ENCODE peak calls at places on chromosome 21, in five cellular contexts. One of them, this sample, is unnamed.
A peak's percentile ranks its signal among the peaks of the same experiment; 100 is the strongest.

GRCh38 chr21:37263827-37264226 is 3.3 kb downstream of the VPS26C start:
- DNase-seq in transverse colon: no peak
- DNase-seq in GM12878: no peak
- DNase-seq in breast epithelium: no peak
- DNase-seq in prostate gland: no peak
- DNase-seq in this sample: no peak

GRCh38 chr21:46392921-46393320 is 65.8 kb upstream of the DIP2A start:
- DNase-seq in breast epithelium: no peak
- DNase-seq in transverse colon: peak; percentile 13
- DNase-seq in prostate gland: no peak
- DNase-seq in GM12878: no peak
- DNase-seq in this sample: no peak

GRCh38 chr21:21383126-21383525 is 384.9 kb downstream of the NCAM2 start:
- DNase-seq in GM12878: no peak
- DNase-seq in prostate gland: no peak
- DNase-seq in transverse colon: no peak
- DNase-seq in breast epithelium: no peak
- DNase-seq in this sample: no peak

GRCh38 chr21:21712761-21713558 is 714.8 kb downstream of the NCAM2 start:
- DNase-seq in GM12878: no peak
- DNase-seq in prostate gland: no peak
- DNase-seq in breast epithelium: no peak
- DNase-seq in transverse colon: no peak
- DNase-seq in this sample: no peak

GRCh38 chr21:16797530-16797929 is 715.3 kb upstream of the CXADR start:
- DNase-seq in breast epithelium: no peak
- DNase-seq in transverse colon: no peak
- DNase-seq in prostate gland: no peak
- DNase-seq in GM12878: no peak
- DNase-seq in this sample: no peak

GRCh38 chr21:30935121-30935888 is 53.9 kb upstream of the KRTAP11-1 start:
- DNase-seq in breast epithelium: no peak
- DNase-seq in transverse colon: no peak
- DNase-seq in prostate gland: no peak
- DNase-seq in GM12878: no peak
- DNase-seq in this sample: no peak

GRCh38 chr21:32916522-32917099 is 109.1 kb upstream of the OLIG2 start:
- DNase-seq in prostate gland: no peak
- DNase-seq in breast epithelium: no peak
- DNase-seq in GM12878: no peak
- DNase-seq in transverse colon: no peak
- DNase-seq in this sample: no peak

GRCh38 chr21:26849428-26850115 is 4.4 kb upstream of the ADAMTS1 start:
- DNase-seq in transverse colon: no peak
- DNase-seq in prostate gland: no peak
- DNase-seq in breast epithelium: no peak
- DNase-seq in GM12878: no peak
- DNase-seq in this sample: no peak

GRCh38 chr21:25133939-25134338 is 473.3 kb downstream of the MRPL39 start:
- DNase-seq in prostate gland: no peak
- DNase-seq in breast epithelium: no peak
- DNase-seq in GM12878: no peak
- DNase-seq in transverse colon: no peak
- DNase-seq in this sample: no peak

GRCh38 chr21:33393348-33393747 is 9.9 kb upstream of the IFNGR2 start:
- DNase-seq in breast epithelium: no peak
- DNase-seq in transverse colon: no peak
- DNase-seq in GM12878: no peak
- DNase-seq in prostate gland: no peak
- DNase-seq in this sample: no peak

GRCh38 chr21:34129039-34129891 is 55.9 kb downstream of the MRPS6 start:
- DNase-seq in GM12878: no peak
- DNase-seq in breast epithelium: no peak
- DNase-seq in prostate gland: peak; percentile 69
- DNase-seq in transverse colon: peak; percentile 42
- DNase-seq in this sample: peak; percentile 27

GRCh38 chr21:34886554-34887385 is 162.3 kb downstream of the RUNX1 start:
- DNase-seq in prostate gland: no peak
- DNase-seq in breast epithelium: no peak
- DNase-seq in GM12878: no peak
- DNase-seq in transverse colon: peak; percentile 37
- DNase-seq in this sample: no peak

GRCh38 chr21:46442938-46443337 is 15.8 kb upstream of the DIP2A start:
- DNase-seq in prostate gland: no peak
- DNase-seq in GM12878: no peak
- DNase-seq in transverse colon: no peak
- DNase-seq in breast epithelium: no peak
- DNase-seq in this sample: no peak

GRCh38 chr21:26138615-26139257 is 31.8 kb downstream of the APP start:
- DNase-seq in GM12878: no peak
- DNase-seq in prostate gland: no peak
- DNase-seq in breast epithelium: no peak
- DNase-seq in transverse colon: peak; percentile 36
- DNase-seq in this sample: no peak

GRCh38 chr21:31675960-31676359 is 16.5 kb downstream of the SOD1 start:
- DNase-seq in prostate gland: no peak
- DNase-seq in GM12878: no peak
- DNase-seq in breast epithelium: no peak
- DNase-seq in transverse colon: no peak
- DNase-seq in this sample: no peak

GRCh38 chr21:38310619-38311018 is 53.8 kb downstream of the KCNJ15 start:
- DNase-seq in GM12878: no peak
- DNase-seq in breast epithelium: no peak
- DNase-seq in prostate gland: no peak
- DNase-seq in transverse colon: no peak
- DNase-seq in this sample: no peak

GRCh38 chr21:34835526-34835925 is 166.7 kb downstream of the CLIC6 start:
- DNase-seq in prostate gland: no peak
- DNase-seq in GM12878: no peak
- DNase-seq in breast epithelium: no peak
- DNase-seq in transverse colon: peak; percentile 23
- DNase-seq in this sample: no peak

GRCh38 chr21:10463156-10463555 is 58.2 kb upstream of the TPTE start:
- DNase-seq in prostate gland: no peak
- DNase-seq in GM12878: no peak
- DNase-seq in transverse colon: no peak
- DNase-seq in breast epithelium: no peak
- DNase-seq in this sample: no peak

GRCh38 chr21:34197561-34197960 is 124.2 kb downstream of the MRPS6 start:
- DNase-seq in transverse colon: no peak
- DNase-seq in prostate gland: no peak
- DNase-seq in breast epithelium: no peak
- DNase-seq in GM12878: no peak
- DNase-seq in this sample: no peak

GRCh38 chr21:18529253-18529652 is 125.7 kb upstream of the TMPRSS15 start:
- DNase-seq in prostate gland: no peak
- DNase-seq in GM12878: no peak
- DNase-seq in breast epithelium: no peak
- DNase-seq in transverse colon: no peak
- DNase-seq in this sample: no peak
- TF ChIP-seq POLR2AphosphoS5 in prostate gland: no peak
- TF ChIP-seq POLR2AphosphoS5 in GM12878: no peak
- TF ChIP-seq POLR2AphosphoS5 in breast epithelium: no peak
- TF ChIP-seq POLR2AphosphoS5 in transverse colon: no peak
- TF ChIP-seq POLR2AphosphoS5 in this sample: no peak

GRCh38 chr21:44873356-44874239 is at the start of gene PTTG1IP:
- DNase-seq in prostate gland: peak; percentile 97
- DNase-seq in GM12878: peak; percentile 94
- DNase-seq in transverse colon: peak; percentile 99
- DNase-seq in breast epithelium: peak; percentile 98
- DNase-seq in this sample: peak; percentile 98

GRCh38 chr21:44872568-44873355 is 728 bp downstream of the PTTG1IP start:
- DNase-seq in GM12878: no peak
- DNase-seq in breast epithelium: no peak
- DNase-seq in transverse colon: peak; percentile 44
- DNase-seq in prostate gland: peak; percentile 33
- DNase-seq in this sample: no peak

GRCh38 chr21:44875341-44875740 is 1.9 kb upstream of the PTTG1IP start:
- DNase-seq in GM12878: no peak
- DNase-seq in prostate gland: peak; percentile 40
- DNase-seq in transverse colon: no peak
- DNase-seq in breast epithelium: no peak
- DNase-seq in this sample: no peak

GRCh38 chr21:44874240-44874496 is 678 bp upstream of the PTTG1IP start:
- DNase-seq in transverse colon: no peak
- DNase-seq in breast epithelium: no peak
- DNase-seq in GM12878: no peak
- DNase-seq in prostate gland: no peak
- DNase-seq in this sample: no peak

GRCh38 chr21:44874497-44875331 is 1.2 kb upstream of the PTTG1IP start:
- DNase-seq in GM12878: no peak
- DNase-seq in prostate gland: peak; percentile 47
- DNase-seq in transverse colon: peak; percentile 57
- DNase-seq in breast epithelium: peak; percentile 68
- DNase-seq in this sample: no peak
- TF ChIP-seq POLR2A in GM12878: peak; percentile 52
- TF ChIP-seq POLR2A in prostate gland: peak; percentile 30
- TF ChIP-seq POLR2A in transverse colon: peak; percentile 46
- TF ChIP-seq POLR2A in breast epithelium: no peak
- TF ChIP-seq POLR2A in this sample: no peak

GRCh38 chr21:42097860-42098259 is 26.7 kb downstream of the UMODL1 start:
- DNase-seq in GM12878: no peak
- DNase-seq in prostate gland: peak; percentile 79
- DNase-seq in breast epithelium: no peak
- DNase-seq in transverse colon: peak; percentile 74
- DNase-seq in this sample: no peak
- TF ChIP-seq POLR2AphosphoS5 in GM12878: no peak
- TF ChIP-seq POLR2AphosphoS5 in prostate gland: peak; percentile 93
- TF ChIP-seq POLR2AphosphoS5 in breast epithelium: peak; percentile 35
- TF ChIP-seq POLR2AphosphoS5 in transverse colon: peak; percentile 69
- TF ChIP-seq POLR2AphosphoS5 in this sample: no peak

DNA sequence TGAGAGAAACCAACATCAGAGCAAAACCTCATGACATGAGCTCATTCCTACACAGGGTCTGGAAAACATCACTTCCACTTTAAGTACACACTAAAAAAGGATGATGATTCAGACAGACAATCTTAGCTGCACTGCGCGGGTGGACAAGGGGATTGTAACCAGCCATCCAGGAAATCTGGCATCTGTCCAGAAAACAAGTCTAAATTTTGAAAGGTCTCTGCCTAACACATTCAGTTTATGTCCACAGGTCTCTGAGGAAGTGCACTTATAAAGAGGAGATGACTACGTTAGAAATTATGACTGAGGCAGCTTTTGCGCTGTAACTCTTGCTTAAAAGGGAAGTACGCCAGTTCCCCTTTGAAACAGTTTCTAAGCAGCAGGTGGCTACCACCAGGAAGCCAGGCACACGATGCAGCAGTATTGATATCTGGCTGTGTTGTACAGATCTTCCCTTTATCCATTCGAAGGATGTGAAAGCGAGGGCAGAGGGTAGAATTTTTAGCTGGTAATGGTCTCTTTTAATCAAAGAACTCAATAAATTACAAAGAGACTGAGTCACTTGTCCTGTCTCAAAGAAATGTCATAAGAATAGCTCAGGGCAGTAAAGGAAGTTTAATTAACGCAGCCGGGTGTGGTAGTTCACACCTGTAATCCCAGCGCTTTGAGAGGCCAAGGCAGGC is 128.0 kb downstream of the SETD4 start:
- DNase-seq in transverse colon: peak; percentile 37
- DNase-seq in breast epithelium: no peak
- DNase-seq in prostate gland: no peak
- DNase-seq in GM12878: peak; percentile 36
- DNase-seq in this sample: peak; percentile 29
- TF ChIP-seq POLR2A in transverse colon: no peak
- TF ChIP-seq POLR2A in breast epithelium: no peak
- TF ChIP-seq POLR2A in prostate gland: no peak
- TF ChIP-seq POLR2A in GM12878: no peak
- TF ChIP-seq POLR2A in this sample: no peak

GRCh38 chr21:39341249-39341923 is 7.5 kb downstream of the HMGN1 start:
- DNase-seq in GM12878: no peak
- DNase-seq in transverse colon: no peak
- DNase-seq in prostate gland: no peak
- DNase-seq in breast epithelium: no peak
- DNase-seq in this sample: no peak
- TF ChIP-seq POLR2AphosphoS5 in GM12878: peak; percentile 68
- TF ChIP-seq POLR2AphosphoS5 in transverse colon: no peak
- TF ChIP-seq POLR2AphosphoS5 in prostate gland: no peak
- TF ChIP-seq POLR2AphosphoS5 in breast epithelium: no peak
- TF ChIP-seq POLR2AphosphoS5 in this sample: peak; percentile 66

GRCh38 chr21:41207401-41208388 is 39.7 kb downstream of the BACE2 start:
- DNase-seq in GM12878: no peak
- DNase-seq in prostate gland: peak; percentile 56
- DNase-seq in transverse colon: peak; percentile 46
- DNase-seq in breast epithelium: no peak
- DNase-seq in this sample: no peak
- TF ChIP-seq POLR2A in GM12878: no peak
- TF ChIP-seq POLR2A in prostate gland: no peak
- TF ChIP-seq POLR2A in transverse colon: no peak
- TF ChIP-seq POLR2A in breast epithelium: no peak
- TF ChIP-seq POLR2A in this sample: no peak

GRCh38 chr21:40587786-40588353 is 259.1 kb downstream of the DSCAM start:
- DNase-seq in GM12878: no peak
- DNase-seq in transverse colon: no peak
- DNase-seq in prostate gland: no peak
- DNase-seq in breast epithelium: no peak
- DNase-seq in this sample: no peak
- TF ChIP-seq POLR2AphosphoS5 in GM12878: no peak
- TF ChIP-seq POLR2AphosphoS5 in transverse colon: no peak
- TF ChIP-seq POLR2AphosphoS5 in prostate gland: no peak
- TF ChIP-seq POLR2AphosphoS5 in breast epithelium: no peak
- TF ChIP-seq POLR2AphosphoS5 in this sample: no peak

GRCh38 chr21:42007541-42007940 is 2.6 kb downstream of the ZBTB21 start:
- DNase-seq in breast epithelium: no peak
- DNase-seq in transverse colon: no peak
- DNase-seq in prostate gland: no peak
- DNase-seq in GM12878: no peak
- DNase-seq in this sample: no peak

GRCh38 chr21:42009831-42010506 is at the start of gene ZBTB21:
- DNase-seq in GM12878: peak; percentile 96
- DNase-seq in prostate gland: peak; percentile 98
- DNase-seq in transverse colon: peak; percentile 99
- DNase-seq in breast epithelium: peak; percentile 98
- DNase-seq in this sample: peak; percentile 89

GRCh38 chr21:42006765-42007164 is 3.4 kb downstream of the ZBTB21 start:
- DNase-seq in GM12878: no peak
- DNase-seq in prostate gland: no peak
- DNase-seq in transverse colon: no peak
- DNase-seq in breast epithelium: no peak
- DNase-seq in this sample: no peak

GRCh38 chr21:42010507-42011493 is 640 bp upstream of the ZBTB21 start:
- DNase-seq in transverse colon: peak; percentile 48
- DNase-seq in prostate gland: peak; percentile 43
- DNase-seq in breast epithelium: no peak
- DNase-seq in GM12878: no peak
- DNase-seq in this sample: no peak

GRCh38 chr21:42009018-42009830 is 936 bp downstream of the ZBTB21 start:
- DNase-seq in GM12878: no peak
- DNase-seq in breast epithelium: no peak
- DNase-seq in transverse colon: peak; percentile 71
- DNase-seq in prostate gland: peak; percentile 27
- DNase-seq in this sample: no peak
- TF ChIP-seq POLR2A in GM12878: peak; percentile 9
- TF ChIP-seq POLR2A in breast epithelium: no peak
- TF ChIP-seq POLR2A in transverse colon: no peak
- TF ChIP-seq POLR2A in prostate gland: no peak
- TF ChIP-seq POLR2A in this sample: peak; percentile 22

GRCh38 chr21:42218836-42219605 is at the start of gene ABCG1:
- DNase-seq in prostate gland: peak; percentile 67
- DNase-seq in GM12878: no peak
- DNase-seq in transverse colon: peak; percentile 73
- DNase-seq in breast epithelium: no peak
- DNase-seq in this sample: no peak
- TF ChIP-seq POLR2AphosphoS5 in prostate gland: no peak
- TF ChIP-seq POLR2AphosphoS5 in GM12878: no peak
- TF ChIP-seq POLR2AphosphoS5 in transverse colon: peak; percentile 86
- TF ChIP-seq POLR2AphosphoS5 in breast epithelium: no peak
- TF ChIP-seq POLR2AphosphoS5 in this sample: no peak

This sample was measured in GM12891.